ENCODE peak calls at places on chromosomes 2 and 18, in six cellular contexts. S is T-helper 17 cell; H is left lobe of liver; M is left cardiac atrium; K is CD4-positive, CD25-positive, alpha-beta regulatory T cell; C is activated T-cell treated with anti-CD3 and anti-CD28 coated beads, Interleukin-2, amount 50 U/mL, for 4 hours. B is an unnamed sample.

GRCh38 chr2:239729151-239729550 is 296.0 kb downstream of the NDUFA10 start:
- ATAC-seq in S (no peak), H (no peak), M (no peak), K (no peak), C (no peak), B (no peak)

GRCh38 chr2:201233192-201234166 is 26.9 kb upstream of the CASP8 start:
- ATAC-seq in S (peak), H (peak), M (peak), K (peak), C (peak), B (no peak)

GRCh38 chr2:219844756-219845155 is 217.3 kb downstream of the SLC4A3 start:
- ATAC-seq in S (no peak), H (no peak), M (no peak), K (no peak), C (no peak), B (no peak)

GRCh38 chr2:44237221-44237620 is 38.1 kb upstream of the SLC3A1 start:
- ATAC-seq in S (peak), H (no peak), M (no peak), K (peak), C (peak), B (no peak)

GRCh38 chr2:95303191-95303914 is 6.2 kb downstream of the KCNIP3 start:
- ATAC-seq in S (no peak), H (no peak), M (no peak), K (no peak), C (no peak), B (no peak)

GRCh38 chr2:7190587-7191320 is 273.5 kb downstream of the RNF144A start:
- ATAC-seq in S (no peak), H (no peak), M (no peak), K (no peak), C (peak), B (peak)

GRCh38 chr2:240567137-240567871 is 980 bp upstream of the RNPEPL1 start:
- ATAC-seq in S (no peak), H (no peak), M (peak), K (no peak), C (no peak), B (peak)

GRCh38 chr2:7847321-7847720 is 834.5 kb upstream of the ID2 start:
- ATAC-seq in S (no peak), H (no peak), M (no peak), K (no peak), C (no peak), B (peak)

GRCh38 chr2:170362313-170362795 is 184.4 kb downstream of the MYO3B start:
- ATAC-seq in S (no peak), H (no peak), M (no peak), K (no peak), C (peak), B (no peak)

GRCh38 chr2:209771474-209772292 is at the start of gene UNC80:
- ATAC-seq in S (peak), H (peak), M (peak), K (no peak), C (no peak), B (peak)

GRCh38 chr2:217911283-217911965 is 91.4 kb downstream of the TNS1 start:
- ATAC-seq in S (no peak), H (no peak), M (peak), K (no peak), C (no peak), B (no peak)

GRCh38 chr2:19255481-19255880 is 102.9 kb downstream of the OSR1 start:
- ATAC-seq in S (no peak), H (no peak), M (no peak), K (no peak), C (no peak), B (peak)

GRCh38 chr2:223107825-223108224 is 55.8 kb downstream of the KCNE4 start:
- ATAC-seq in S (no peak), H (no peak), M (no peak), K (no peak), C (no peak), B (no peak)

GRCh38 chr2:12764075-12764722 is 47.5 kb downstream of the TRIB2 start:
- ATAC-seq in S (no peak), H (no peak), M (peak), K (no peak), C (no peak), B (no peak)

GRCh38 chr2:62307469-62308389 is 111.8 kb downstream of the B3GNT2 start:
- ATAC-seq in S (no peak), H (no peak), M (peak), K (no peak), C (no peak), B (no peak)

GRCh38 chr2:62215306-62216064 is 19.6 kb downstream of the B3GNT2 start:
- ATAC-seq in S (no peak), H (peak), M (peak), K (no peak), C (no peak), B (peak)

GRCh38 chr2:106168657-106169056 is 25.4 kb downstream of the UXS1 start:
- ATAC-seq in S (no peak), H (no peak), M (no peak), K (no peak), C (no peak), B (no peak)

GRCh38 chr18:62745089-62745751 is 29.9 kb downstream of the PHLPP1 start:
- ATAC-seq in S (no peak), H (peak), M (no peak), K (no peak), C (no peak), B (no peak)

GRCh38 chr18:28143725-28144124 is 33.2 kb downstream of the CDH2 start:
- ATAC-seq in S (no peak), H (no peak), M (no peak), K (no peak), C (no peak), B (no peak)